ENCODE peak calls at places on chromosomes 6 and 20, in eight cellular contexts. N is activated CD4-positive, alpha-beta T cell treated with anti-CD3 and anti-CD28 coated beads for 1 hour; M is A549; R is GM04504; B is T-helper 17 cell; S is M059J; K is naive B cell; F is iris pigment epithelial cell. W is an unnamed sample.

GRCh38 chr20:61968036-61968810 is 97.5 kb downstream of the TAF4 start:
- DNase-seq in N (no peak), M (no peak), R (no peak), B (no peak), S (no peak), K (no peak), F (no peak), W (no peak)

GRCh38 chr20:10449270-10449669 is 14.2 kb downstream of the SLX4IP start:
- DNase-seq in N (no peak), M (no peak), R (no peak), B (no peak), S (peak), K (no peak), F (no peak), W (no peak)

GRCh38 chr20:57772349-57772964 is 62.6 kb upstream of the PMEPA1 start:
- DNase-seq in N (peak), M (peak), R (peak), B (no peak), S (peak), K (no peak), F (peak), W (no peak)

GRCh38 chr20:40319741-40320499 is 369.1 kb downstream of the MAFB start:
- DNase-seq in N (no peak), M (no peak), R (no peak), B (no peak), S (no peak), K (no peak), F (no peak), W (no peak)

GRCh38 chr20:46545077-46545826 is 5.2 kb downstream of the OCSTAMP start:
- DNase-seq in N (no peak), M (no peak), R (no peak), B (no peak), S (no peak), K (no peak), F (peak), W (no peak)

GRCh38 chr20:3307695-3308094 is 68.7 kb upstream of the SLC4A11 start:
- DNase-seq in N (no peak), M (no peak), R (no peak), B (no peak), S (no peak), K (no peak), F (peak), W (no peak)

GRCh38 chr20:56343861-56344381 is 14.9 kb upstream of the FAM210B start:
- DNase-seq in N (no peak), M (peak), R (no peak), B (peak), S (peak), K (no peak), F (peak), W (peak)

GRCh38 chr20:574297-574942 is 30.8 kb upstream of the CSNK2A1 start:
- DNase-seq in N (no peak), M (no peak), R (no peak), B (no peak), S (no peak), K (no peak), F (no peak), W (no peak)

GRCh38 chr6:33190504-33191107 is 1.7 kb downstream of the COL11A2 start:
- DNase-seq in N (no peak), M (no peak), R (no peak), B (no peak), S (no peak), K (no peak), F (no peak), W (no peak)

GRCh38 chr20:48398506-48399449 is 429.0 kb downstream of the PREX1 start:
- DNase-seq in N (no peak), M (no peak), R (no peak), B (no peak), S (no peak), K (no peak), F (no peak), W (no peak)

GRCh38 chr6:27894839-27895762 is 17.1 kb downstream of the OR2B2 start:
- DNase-seq in N (peak), M (peak), R (no peak), B (peak), S (peak), K (peak), F (peak), W (peak)

GRCh38 chr6:90459225-90459758 is 127.6 kb downstream of the MAP3K7 start:
- DNase-seq in N (no peak), M (no peak), R (no peak), B (no peak), S (no peak), K (no peak), F (no peak), W (no peak)

GRCh38 chr20:19887566-19888268 is 129.4 kb upstream of the NAA20 start:
- DNase-seq in N (no peak), M (no peak), R (no peak), B (no peak), S (no peak), K (no peak), F (no peak), W (no peak)

GRCh38 chr6:56795852-56796532 is 153.3 kb upstream of the DST start:
- DNase-seq in N (no peak), M (peak), R (no peak), B (no peak), S (peak), K (no peak), F (peak), W (no peak)

GRCh38 chr6:136784910-136785746 is 7.1 kb downstream of the MAP3K5 start:
- DNase-seq in N (no peak), M (no peak), R (no peak), B (no peak), S (no peak), K (peak), F (peak), W (no peak)

GRCh38 chr6:169986848-169987498 is 235.6 kb downstream of the ERMARD start:
- DNase-seq in N (no peak), M (no peak), R (no peak), B (no peak), S (no peak), K (no peak), F (no peak), W (no peak)

GRCh38 chr6:90238663-90239542 is 57.7 kb downstream of the BACH2 start:
- DNase-seq in N (no peak), M (no peak), R (no peak), B (no peak), S (no peak), K (no peak), F (no peak), W (no peak)

GRCh38 chr20:12916699-12917098 is 92.1 kb upstream of the SPTLC3 start:
- DNase-seq in N (no peak), M (no peak), R (no peak), B (no peak), S (peak), K (no peak), F (no peak), W (no peak)

GRCh38 chr6:166253277-166254229 is 54.6 kb downstream of the PRR18 start:
- DNase-seq in N (no peak), M (no peak), R (no peak), B (no peak), S (no peak), K (no peak), F (no peak), W (no peak)

GRCh38 chr6:13261464-13261994 is 66.8 kb downstream of the TBC1D7 start:
- DNase-seq in N (no peak), M (no peak), R (no peak), B (no peak), S (no peak), K (peak), F (no peak), W (no peak)

GRCh38 chr20:47713941-47714450 is 71.3 kb downstream of the SULF2 start:
- DNase-seq in N (no peak), M (no peak), R (no peak), B (no peak), S (no peak), K (no peak), F (peak), W (peak)

GRCh38 chr6:152461556-152461955 is 175.6 kb downstream of the SYNE1 start:
- DNase-seq in N (no peak), M (no peak), R (no peak), B (no peak), S (peak), K (no peak), F (peak), W (no peak)

GRCh38 chr6:99002826-99003225 is 55.1 kb upstream of the FBXL4 start:
- DNase-seq in N (no peak), M (no peak), R (no peak), B (no peak), S (no peak), K (no peak), F (peak), W (peak)

GRCh38 chr20:61316351-61316750 is 64.3 kb downstream of the CDH4 start:
- DNase-seq in N (no peak), M (no peak), R (no peak), B (no peak), S (no peak), K (no peak), F (no peak), W (no peak)

GRCh38 chr20:14497004-14497403 is 159.6 kb upstream of the FLRT3 start:
- DNase-seq in N (no peak), M (no peak), R (no peak), B (no peak), S (no peak), K (no peak), F (no peak), W (no peak)

GRCh38 chr6:143772662-143773061 is 70.5 kb upstream of the LTV1 start:
- DNase-seq in N (no peak), M (no peak), R (no peak), B (no peak), S (no peak), K (no peak), F (peak), W (no peak)

GRCh38 chr6:69868252-69868804 is 2.0 kb downstream of the COL19A1 start:
- DNase-seq in N (no peak), M (no peak), R (no peak), B (no peak), S (no peak), K (no peak), F (no peak), W (no peak)

GRCh38 chr6:30345852-30346251 is 896 bp downstream of the RPP21 start:
- DNase-seq in N (no peak), M (no peak), R (no peak), B (no peak), S (no peak), K (no peak), F (no peak), W (no peak)

GRCh38 chr6:157099912-157100593 is 223.3 kb downstream of the TMEM242 start:
- DNase-seq in N (peak), M (no peak), R (no peak), B (peak), S (no peak), K (peak), F (no peak), W (peak)

GRCh38 chr6:149318581-149319286 is 1.2 kb downstream of the TAB2 start:
- DNase-seq in N (no peak), M (no peak), R (no peak), B (peak), S (peak), K (peak), F (peak), W (peak)

GRCh38 chr6:5078121-5078695 is 6.9 kb upstream of the PPP1R3G start:
- DNase-seq in N (no peak), M (no peak), R (no peak), B (no peak), S (peak), K (no peak), F (peak), W (peak)

GRCh38 chr20:44028868-44029847 is 114.5 kb downstream of the TOX2 start:
- DNase-seq in N (no peak), M (no peak), R (no peak), B (no peak), S (no peak), K (no peak), F (no peak), W (no peak)